ENCODE peak calls at places on chromosomes 6 and 20, in five cellular contexts. One of them, this sample, is unnamed.

GRCh38 chr6:145756170-145756662 is 20.9 kb upstream of the EPM2A start:
- DNase-seq in HTR-8/SVneo: peak; percentile 26
- DNase-seq in stimulated activated CD8-positive, alpha-beta memory T cell treated with anti-CD3 and anti-CD28 coated beads, Interleukin-15, amount 100 ng/mL, for 24 hours: no peak
- DNase-seq in amygdala: no peak
- DNase-seq in tibial nerve: no peak
- DNase-seq in this sample: peak; percentile 92

GRCh38 chr20:3687655-3688054 is 5.8 kb upstream of the ADAM33 start:
- DNase-seq in HTR-8/SVneo: peak; percentile 61
- DNase-seq in stimulated activated CD8-positive, alpha-beta memory T cell treated with anti-CD3 and anti-CD28 coated beads, Interleukin-15, amount 100 ng/mL, for 24 hours: no peak
- DNase-seq in amygdala: peak; percentile 17
- DNase-seq in tibial nerve: no peak
- DNase-seq in this sample: peak; percentile 67

GRCh38 chr6:119481981-119482380 is 132.4 kb upstream of the MAN1A1 start:
- DNase-seq in HTR-8/SVneo: no peak
- DNase-seq in stimulated activated CD8-positive, alpha-beta memory T cell treated with anti-CD3 and anti-CD28 coated beads, Interleukin-15, amount 100 ng/mL, for 24 hours: no peak
- DNase-seq in amygdala: no peak
- DNase-seq in tibial nerve: no peak
- DNase-seq in this sample: no peak

GRCh38 chr6:2309138-2309537 is 63.7 kb upstream of the GMDS start:
- DNase-seq in HTR-8/SVneo: no peak
- DNase-seq in stimulated activated CD8-positive, alpha-beta memory T cell treated with anti-CD3 and anti-CD28 coated beads, Interleukin-15, amount 100 ng/mL, for 24 hours: no peak
- DNase-seq in amygdala: no peak
- DNase-seq in tibial nerve: no peak
- DNase-seq in this sample: no peak

GRCh38 chr6:16985484-16986284 is 116.2 kb upstream of the STMND1 start:
- DNase-seq in HTR-8/SVneo: no peak
- DNase-seq in stimulated activated CD8-positive, alpha-beta memory T cell treated with anti-CD3 and anti-CD28 coated beads, Interleukin-15, amount 100 ng/mL, for 24 hours: no peak
- DNase-seq in amygdala: no peak
- DNase-seq in tibial nerve: no peak
- DNase-seq in this sample: peak; percentile 32

GRCh38 chr6:48110436-48111142 is 408 bp downstream of the PTCHD4 start:
- DNase-seq in HTR-8/SVneo: no peak
- DNase-seq in stimulated activated CD8-positive, alpha-beta memory T cell treated with anti-CD3 and anti-CD28 coated beads, Interleukin-15, amount 100 ng/mL, for 24 hours: no peak
- DNase-seq in amygdala: no peak
- DNase-seq in tibial nerve: no peak
- DNase-seq in this sample: peak; percentile 14

GRCh38 chr6:137095651-137096238 is 51.0 kb upstream of the IL20RA start:
- DNase-seq in HTR-8/SVneo: no peak
- DNase-seq in stimulated activated CD8-positive, alpha-beta memory T cell treated with anti-CD3 and anti-CD28 coated beads, Interleukin-15, amount 100 ng/mL, for 24 hours: no peak
- DNase-seq in amygdala: no peak
- DNase-seq in tibial nerve: no peak
- DNase-seq in this sample: no peak

GRCh38 chr6:149716584-149716983 is 1.3 kb downstream of the LATS1 start:
- DNase-seq in HTR-8/SVneo: peak; percentile 10
- DNase-seq in stimulated activated CD8-positive, alpha-beta memory T cell treated with anti-CD3 and anti-CD28 coated beads, Interleukin-15, amount 100 ng/mL, for 24 hours: no peak
- DNase-seq in amygdala: no peak
- DNase-seq in tibial nerve: no peak
- DNase-seq in this sample: peak; percentile 11

GRCh38 chr6:113031591-113031990 is 684.5 kb downstream of the RFPL4B start:
- DNase-seq in HTR-8/SVneo: no peak
- DNase-seq in stimulated activated CD8-positive, alpha-beta memory T cell treated with anti-CD3 and anti-CD28 coated beads, Interleukin-15, amount 100 ng/mL, for 24 hours: no peak
- DNase-seq in amygdala: no peak
- DNase-seq in tibial nerve: no peak
- DNase-seq in this sample: no peak

GRCh38 chr20:33793011-33793931 is 17.9 kb upstream of the CHMP4B start:
- DNase-seq in HTR-8/SVneo: no peak
- DNase-seq in stimulated activated CD8-positive, alpha-beta memory T cell treated with anti-CD3 and anti-CD28 coated beads, Interleukin-15, amount 100 ng/mL, for 24 hours: no peak
- DNase-seq in amygdala: no peak
- DNase-seq in tibial nerve: no peak
- DNase-seq in this sample: peak; percentile 84

GRCh38 chr6:169839898-169840631 is 88.6 kb downstream of the ERMARD start:
- DNase-seq in HTR-8/SVneo: no peak
- DNase-seq in stimulated activated CD8-positive, alpha-beta memory T cell treated with anti-CD3 and anti-CD28 coated beads, Interleukin-15, amount 100 ng/mL, for 24 hours: no peak
- DNase-seq in amygdala: no peak
- DNase-seq in tibial nerve: no peak
- DNase-seq in this sample: no peak

GRCh38 chr20:24948939-24949679 is at the start of gene CST7:
- DNase-seq in HTR-8/SVneo: peak; percentile 20
- DNase-seq in stimulated activated CD8-positive, alpha-beta memory T cell treated with anti-CD3 and anti-CD28 coated beads, Interleukin-15, amount 100 ng/mL, for 24 hours: peak; percentile 64
- DNase-seq in amygdala: no peak
- DNase-seq in tibial nerve: no peak
- DNase-seq in this sample: no peak

This sample was measured in astrocyte of the hippocampus.